ENCODE peak calls at places on chromosome 19, in eight cellular contexts. A is PC-3, R is DND-41, L is GM23248, B is mammary epithelial cell, D is OCI-LY7, W is hepatocyte, Q is fibroblast of lung. T is an unnamed sample.

GRCh38 chr19:18674616-18675015 is 8.9 kb upstream of the CRTC1 start:
- DNase-seq in B (peak; percentile 19), A (peak; percentile 27), D (no peak), W (no peak), L (no peak), R (no peak), Q (no peak), T (no peak)

GRCh38 chr19:32448026-32448425 is 42.5 kb downstream of the DPY19L3 start:
- DNase-seq in L (no peak), B (no peak), A (no peak), W (no peak), Q (no peak), D (no peak), R (no peak), T (no peak)

GRCh38 chr19:19053508-19054314 is 10.1 kb upstream of the SLC25A42 start:
- DNase-seq in W (peak; percentile 78), B (no peak), L (peak; percentile 60), A (peak; percentile 36), R (peak; percentile 47), Q (peak; percentile 63), D (peak; percentile 69), T (no peak)

GRCh38 chr19:45768644-45769053 is 403 bp downstream of the SIX5 start:
- DNase-seq in Q (peak; percentile 55), W (peak; percentile 66), A (no peak), R (peak; percentile 63), L (peak; percentile 81), D (peak; percentile 64), B (peak; percentile 66), T (no peak)

GRCh38 chr19:40238775-40239174 is 12.3 kb upstream of the CCNP start:
- DNase-seq in W (no peak), A (no peak), Q (no peak), L (no peak), B (no peak), R (no peak), D (no peak), T (no peak)

GRCh38 chr19:35363001-35363590 is 4.8 kb downstream of the FFAR3 start:
- DNase-seq in L (no peak), D (no peak), W (no peak), R (no peak), B (no peak), A (no peak), Q (no peak), T (no peak)

GRCh38 chr19:42066075-42066754 is 3.8 kb downstream of the GRIK5 start:
- DNase-seq in D (no peak), R (peak; percentile 61), A (peak; percentile 40), W (no peak), L (peak; percentile 32), Q (peak; percentile 12), B (no peak), T (no peak)

GRCh38 chr19:58559275-58560006 is 1.0 kb upstream of the UBE2M start:
- DNase-seq in A (peak; percentile 93), W (peak; percentile 94), L (peak; percentile 94), R (peak; percentile 87), B (peak; percentile 77), Q (peak; percentile 92), D (peak; percentile 93), T (peak; percentile 76)

GRCh38 chr19:45074744-45075143 is 1.5 kb downstream of the ZNF296 start:
- DNase-seq in L (no peak), D (no peak), B (no peak), Q (no peak), R (no peak), W (no peak), A (no peak), T (no peak)

GRCh38 chr19:41927810-41928192 is 448 bp downstream of the ERFL start:
- DNase-seq in L (no peak), B (no peak), Q (no peak), W (no peak), A (no peak), D (peak; percentile 65), R (peak; percentile 70), T (no peak)

GRCh38 chr19:58294743-58295374 is 10.3 kb upstream of the ERVK3-1 start:
- DNase-seq in L (no peak), A (no peak), B (no peak), Q (no peak), D (no peak), W (no peak), R (no peak), T (no peak)

DNA sequence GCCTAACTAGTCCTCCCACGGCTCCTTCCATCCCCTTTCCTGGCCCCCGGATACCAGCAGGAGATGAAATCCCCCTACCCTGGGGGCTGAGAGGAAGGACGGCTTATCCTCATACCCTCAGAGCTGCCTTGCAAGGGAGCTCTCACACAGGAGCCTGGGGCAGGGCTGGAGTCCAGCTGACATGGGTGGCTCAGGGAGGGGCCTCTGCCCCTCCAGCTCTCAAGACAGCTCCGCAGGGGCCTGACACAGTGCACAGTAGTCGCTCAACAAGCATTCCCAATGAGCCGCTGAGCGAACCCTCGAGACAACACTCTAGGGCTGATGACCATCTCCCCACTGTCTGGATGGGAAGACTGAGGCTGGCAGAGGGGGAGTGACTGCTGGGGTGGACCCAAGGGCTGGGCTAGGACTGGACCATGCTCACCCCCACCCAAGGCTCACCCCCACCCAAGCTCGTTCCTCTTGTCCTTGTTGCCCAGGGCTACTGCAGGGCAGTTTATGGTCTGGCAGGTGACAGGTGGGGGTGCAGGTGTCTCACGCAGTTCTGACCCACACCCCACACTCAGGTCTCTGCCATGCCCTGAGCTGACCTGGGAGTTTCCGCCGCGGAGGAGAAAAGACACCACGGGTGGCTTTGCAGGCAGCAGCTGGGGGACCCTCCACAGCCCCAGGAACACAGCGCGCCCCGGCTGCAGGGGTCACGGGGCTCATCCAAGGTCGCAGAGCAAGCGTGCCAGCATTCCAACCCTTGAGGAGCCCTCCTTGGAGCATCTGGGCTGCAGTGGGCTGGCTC is 3.9 kb downstream of the ZBTB7A start:
- DNase-seq in L (peak; percentile 36), W (no peak), B (no peak), Q (no peak), D (no peak), A (no peak), R (no peak), T (no peak)
- H3K79me2 ChIP-seq in L (peaks cover 73% of the 10 kb centered on the region), W (peaks cover 75% of the 10 kb centered on the region), B (peaks cover 79% of the 10 kb centered on the region), Q (peaks cover 72% of the 10 kb centered on the region), D (peaks cover 73% of the 10 kb centered on the region), A (peaks cover 73% of the 10 kb centered on the region), R (peaks cover 84% of the 10 kb centered on the region), T (peaks cover 74% of the 10 kb centered on the region)

GRCh38 chr19:38709119-38709518 is 35.2 kb downstream of the CAPN12 start:
- DNase-seq in B (no peak), A (no peak), L (no peak), Q (no peak), W (no peak), R (no peak), D (no peak), T (no peak)

GRCh38 chr19:38707512-38708114 is 36.7 kb downstream of the CAPN12 start:
- DNase-seq in A (peak; percentile 75), B (no peak), D (no peak), W (no peak), R (no peak), L (peak; percentile 36), Q (no peak), T (no peak)

GRCh38 chr19:38709671-38710415 is 34.4 kb downstream of the CAPN12 start:
- DNase-seq in R (no peak), W (no peak), B (no peak), L (no peak), D (no peak), A (no peak), Q (no peak), T (no peak)

GRCh38 chr19:38706792-38707511 is 37.3 kb downstream of the CAPN12 start:
- DNase-seq in W (no peak), A (no peak), B (no peak), D (no peak), R (no peak), L (no peak), Q (no peak), T (no peak)

GRCh38 chr19:38708413-38709024 is 35.8 kb downstream of the CAPN12 start:
- DNase-seq in Q (no peak), R (no peak), W (no peak), B (no peak), L (peak; percentile 40), D (no peak), A (no peak), T (no peak)
- H3K79me2 ChIP-seq in Q (peaks cover 60% of the 10 kb centered on the region), R (no peaks in the 10 kb centered on the region), W (peaks cover 54% of the 10 kb centered on the region), B (peaks cover 90% of the 10 kb centered on the region), L (peaks cover 97% of the 10 kb centered on the region), D (no peaks in the 10 kb centered on the region), A (peaks cover 32% of the 10 kb centered on the region), T (no peaks in the 10 kb centered on the region)

DNA sequence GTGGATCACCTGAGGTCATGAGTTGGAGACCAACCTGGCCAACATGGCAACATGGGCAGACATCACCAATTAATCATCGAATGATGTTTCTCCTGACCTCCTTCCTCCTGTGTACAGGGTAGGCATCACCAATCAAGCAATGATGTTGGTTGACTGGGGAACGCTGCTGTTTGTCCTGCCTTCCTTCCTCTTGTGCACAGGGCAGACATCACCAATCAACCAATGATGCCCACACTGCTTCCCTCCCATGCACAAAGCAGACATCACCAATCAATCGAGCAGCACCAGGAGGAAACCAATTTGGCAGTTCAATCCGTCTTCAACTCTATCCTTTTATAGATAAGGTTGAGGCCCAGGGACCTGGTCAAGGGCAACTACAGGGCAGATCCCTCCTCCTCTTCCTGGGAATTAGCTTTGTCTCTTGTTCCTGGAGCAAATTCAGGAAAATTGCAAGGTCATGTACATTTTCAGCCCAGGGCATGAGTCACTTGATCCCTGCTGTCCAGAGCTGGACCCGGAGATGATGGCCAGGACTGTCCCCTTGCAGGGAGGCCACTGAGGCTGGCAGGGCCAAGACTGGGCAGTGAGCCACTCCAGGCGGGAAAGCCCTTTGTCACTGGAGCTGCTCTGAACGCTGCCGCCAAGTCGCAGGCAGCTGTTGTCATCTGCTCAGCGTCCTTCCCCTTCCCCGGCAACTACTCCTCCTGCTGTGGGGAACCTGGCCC is 5.3 kb upstream of the CSNK1G2 start:
- DNase-seq in D (peak; percentile 75), L (peak; percentile 27), Q (peak; percentile 65), A (peak; percentile 10), W (no peak), B (peak; percentile 24), R (peak; percentile 39), T (no peak)
- H3K79me2 ChIP-seq in D (no peaks in the 10 kb centered on the region), L (no peaks in the 10 kb centered on the region), Q (no peaks in the 10 kb centered on the region), A (no peaks in the 10 kb centered on the region), W (no peaks in the 10 kb centered on the region), B (no peaks in the 10 kb centered on the region), R (peaks cover 4% of the 10 kb centered on the region), T (peaks cover 7% of the 10 kb centered on the region)

DNA sequence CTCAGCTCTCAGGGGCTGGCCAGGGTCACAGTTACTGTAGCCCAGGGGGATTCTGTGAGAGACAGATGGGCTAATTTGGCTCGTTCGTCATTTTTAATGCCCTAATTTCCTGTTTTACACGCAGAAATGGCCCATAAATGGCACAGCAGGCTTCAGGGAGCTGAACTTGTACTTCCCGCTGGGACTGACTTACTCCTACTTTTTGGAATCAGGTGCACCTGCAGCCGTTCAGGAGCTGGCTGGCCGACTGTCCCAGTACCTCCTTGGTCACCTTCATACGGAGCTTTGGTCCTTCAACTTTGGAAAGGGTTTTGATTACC is 62.4 kb upstream of the URI1 start:
- DNase-seq in R (no peak), A (no peak), L (no peak), Q (no peak), W (no peak), D (no peak), B (no peak), T (no peak)
- H3K79me2 ChIP-seq in R (no peaks in the 10 kb centered on the region), A (no peaks in the 10 kb centered on the region), L (no peaks in the 10 kb centered on the region), Q (no peaks in the 10 kb centered on the region), W (no peaks in the 10 kb centered on the region), D (no peaks in the 10 kb centered on the region), B (no peaks in the 10 kb centered on the region), T (no peaks in the 10 kb centered on the region)

T was measured in GM12878.